ENCODE peak calls at places on chromosomes 16 and 17, in eight cellular contexts. R is epithelial cell of esophagus; Q is psoas muscle; V is stimulated activated naive CD8-positive, alpha-beta T cell treated with anti-CD3 and anti-CD28 coated beads, Interleukin-15, Interleukin-2, amounts not matched to agents 100 U/mL and 50 U/mL, for 24 hours; W is natural killer cell; A is lower leg skin; O is stimulated activated CD8-positive, alpha-beta memory T cell treated with anti-CD3 and anti-CD28 coated beads, Interleukin-4, amount 100 ng/mL, for 4 hours; C is activated CD4-positive, alpha-beta T cell treated with anti-CD3 and anti-CD28 coated beads, Interleukin-2, amount 10 ng/mL, durations not matched to agents 7 days and 5 days. F is an unnamed sample.

GRCh38 chr17:78338860-78339259 is 21.0 kb downstream of the SOCS3 start:
- DNase-seq in R (peak), Q (no peak), V (no peak), W (no peak), A (no peak), O (no peak), C (no peak), F (no peak)

GRCh38 chr17:16255481-16255901 is 38.5 kb downstream of the PIGL start:
- DNase-seq in R (no peak), Q (peak), V (no peak), W (no peak), A (no peak), O (no peak), C (no peak), F (no peak)

GRCh38 chr16:23174622-23175021 is 7.9 kb upstream of the SCNN1G start:
- DNase-seq in R (peak), Q (no peak), V (no peak), W (no peak), A (peak), O (no peak), C (no peak), F (no peak)

GRCh38 chr16:17483266-17483864 is 12.6 kb upstream of the XYLT1 start:
- DNase-seq in R (no peak), Q (no peak), V (no peak), W (no peak), A (peak), O (no peak), C (no peak), F (no peak)

GRCh38 chr17:78120971-78121800 is 7.4 kb downstream of the TMC6 start:
- DNase-seq in R (no peak), Q (no peak), V (peak), W (no peak), A (no peak), O (no peak), C (peak), F (no peak)

GRCh38 chr17:34670618-34671017 is 91.2 kb downstream of the TMEM132E start:
- DNase-seq in R (no peak), Q (no peak), V (no peak), W (no peak), A (no peak), O (no peak), C (no peak), F (no peak)

GRCh38 chr17:69448431-69449102 is 34.1 kb downstream of the MAP2K6 start:
- DNase-seq in R (no peak), Q (peak), V (no peak), W (no peak), A (no peak), O (no peak), C (no peak), F (no peak)

GRCh38 chr17:63564562-63564961 is 14.3 kb downstream of the DCAF7 start:
- DNase-seq in R (no peak), Q (no peak), V (no peak), W (no peak), A (peak), O (no peak), C (no peak), F (no peak)

GRCh38 chr17:47693667-47694017 is 319 bp upstream of the TBKBP1 start:
- DNase-seq in R (no peak), Q (no peak), V (no peak), W (no peak), A (peak), O (no peak), C (no peak), F (no peak)

GRCh38 chr17:72176516-72176851 is 55.7 kb downstream of the SOX9 start:
- DNase-seq in R (no peak), Q (no peak), V (no peak), W (no peak), A (no peak), O (no peak), C (no peak), F (no peak)

GRCh38 chr17:59388070-59388556 is 56.7 kb downstream of the YPEL2 start:
- DNase-seq in R (no peak), Q (no peak), V (no peak), W (no peak), A (no peak), O (no peak), C (no peak), F (no peak)

GRCh38 chr17:10059684-10060211 is 138.7 kb downstream of the GAS7 start:
- DNase-seq in R (no peak), Q (peak), V (no peak), W (peak), A (no peak), O (no peak), C (no peak), F (no peak)

GRCh38 chr17:62064029-62064790 is 868 bp downstream of the MED13 start:
- DNase-seq in R (peak), Q (no peak), V (no peak), W (no peak), A (no peak), O (no peak), C (peak), F (no peak)

GRCh38 chr16:10577305-10578202 is 2.8 kb downstream of the EMP2 start:
- DNase-seq in R (no peak), Q (peak), V (no peak), W (no peak), A (peak), O (no peak), C (no peak), F (no peak)

GRCh38 chr16:31833047-31833446 is 40.6 kb upstream of the ZNF267 start:
- DNase-seq in R (no peak), Q (no peak), V (no peak), W (no peak), A (no peak), O (no peak), C (no peak), F (no peak)

GRCh38 chr16:31538199-31538598 is 10.5 kb downstream of the AHSP start:
- DNase-seq in R (no peak), Q (no peak), V (no peak), W (no peak), A (no peak), O (no peak), C (no peak), F (no peak)

GRCh38 chr17:39769974-39770587 is 32.3 kb downstream of the GRB7 start:
- DNase-seq in R (peak), Q (no peak), V (peak), W (no peak), A (no peak), O (no peak), C (peak), F (no peak)

GRCh38 chr17:83183951-83184506 is 104.6 kb downstream of the METRNL start:
- DNase-seq in R (no peak), Q (peak), V (peak), W (peak), A (peak), O (no peak), C (peak), F (no peak)

GRCh38 chr16:12096162-12096781 is 119.7 kb downstream of the SNX29 start:
- DNase-seq in R (peak), Q (no peak), V (no peak), W (no peak), A (no peak), O (no peak), C (no peak), F (no peak)

F was measured in GOT3.